ENCODE peak calls at places on chromosomes 2 and 18, in four cellular contexts. One of them, this sample, is unnamed.

GRCh38 chr2:215773728-215774127 is 239.6 kb downstream of the MREG start:
- DNase-seq in GM12878: no peak
- DNase-seq in HepG2: peak; percentile 41
- DNase-seq in K562: peak; percentile 47
- DNase-seq in this sample: peak; percentile 57

GRCh38 chr2:190318931-190319556 is 582 bp downstream of the HIBCH start:
- DNase-seq in K562: peak; percentile 16
- DNase-seq in HepG2: no peak
- DNase-seq in GM12878: no peak
- DNase-seq in this sample: no peak

GRCh38 chr2:1088192-1088860 is 137.7 kb downstream of the SNTG2 start:
- DNase-seq in GM12878: no peak
- DNase-seq in K562: no peak
- DNase-seq in HepG2: no peak
- DNase-seq in this sample: no peak

GRCh38 chr18:51537487-51537886 is 340.0 kb upstream of the MEX3C start:
- DNase-seq in GM12878: peak; percentile 2
- DNase-seq in K562: peak; percentile 1
- DNase-seq in HepG2: no peak
- DNase-seq in this sample: no peak

GRCh38 chr2:100964706-100965269 is 37.3 kb upstream of the RPL31 start:
- DNase-seq in GM12878: no peak
- DNase-seq in K562: no peak
- DNase-seq in HepG2: no peak
- DNase-seq in this sample: no peak

GRCh38 chr2:8320305-8320704 is 361.6 kb upstream of the ID2 start:
- DNase-seq in K562: no peak
- DNase-seq in HepG2: no peak
- DNase-seq in GM12878: no peak
- DNase-seq in this sample: no peak

GRCh38 chr2:234682492-234683228 is 185.8 kb upstream of the ARL4C start:
- DNase-seq in GM12878: no peak
- DNase-seq in K562: no peak
- DNase-seq in HepG2: peak; percentile 41
- DNase-seq in this sample: no peak

GRCh38 chr2:195505701-195506100 is 151.3 kb upstream of the SLC39A10 start:
- DNase-seq in HepG2: no peak
- DNase-seq in K562: no peak
- DNase-seq in GM12878: peak; percentile 83
- DNase-seq in this sample: no peak

GRCh38 chr2:58866040-58866439 is 624.9 kb upstream of the FANCL start:
- DNase-seq in GM12878: peak; percentile 21
- DNase-seq in HepG2: no peak
- DNase-seq in K562: no peak
- DNase-seq in this sample: no peak

GRCh38 chr2:102764083-102764482 is 2.3 kb downstream of the TMEM182 start:
- DNase-seq in GM12878: no peak
- DNase-seq in K562: no peak
- DNase-seq in HepG2: no peak
- DNase-seq in this sample: no peak

GRCh38 chr18:34729264-34729663 is 19.2 kb downstream of the DTNA start:
- DNase-seq in GM12878: no peak
- DNase-seq in K562: peak; percentile 3
- DNase-seq in HepG2: peak; percentile 23
- DNase-seq in this sample: peak; percentile 25

GRCh38 chr18:58095251-58095650 is 51.2 kb downstream of the NEDD4L start:
- DNase-seq in GM12878: no peak
- DNase-seq in K562: no peak
- DNase-seq in HepG2: no peak
- DNase-seq in this sample: no peak

GRCh38 chr2:238064376-238064775 is 3.6 kb downstream of the SCLY start:
- DNase-seq in K562: no peak
- DNase-seq in GM12878: no peak
- DNase-seq in HepG2: no peak
- DNase-seq in this sample: no peak

GRCh38 chr2:234425923-234426603 is 70.8 kb downstream of the ARL4C start:
- DNase-seq in GM12878: peak; percentile 37
- DNase-seq in HepG2: no peak
- DNase-seq in K562: no peak
- DNase-seq in this sample: no peak

GRCh38 chr2:209425082-209426071 is 1.5 kb downstream of the MAP2 start:
- DNase-seq in HepG2: peak; percentile 32
- DNase-seq in GM12878: no peak
- DNase-seq in K562: no peak
- DNase-seq in this sample: peak; percentile 20

GRCh38 chr2:11056614-11057013 is 98.7 kb upstream of the SLC66A3 start:
- DNase-seq in K562: no peak
- DNase-seq in HepG2: no peak
- DNase-seq in GM12878: no peak
- DNase-seq in this sample: no peak

GRCh38 chr2:129885735-129886134 is 93.7 kb upstream of the RAB6C start:
- DNase-seq in GM12878: no peak
- DNase-seq in HepG2: no peak
- DNase-seq in K562: peak; percentile 26
- DNase-seq in this sample: no peak

GRCh38 chr2:151063271-151063670 is 198.4 kb downstream of the RBM43 start:
- DNase-seq in K562: no peak
- DNase-seq in HepG2: no peak
- DNase-seq in GM12878: no peak
- DNase-seq in this sample: no peak

GRCh38 chr2:115083216-115083615 is 640.8 kb downstream of the DPP10 start:
- DNase-seq in K562: no peak
- DNase-seq in HepG2: no peak
- DNase-seq in GM12878: no peak
- DNase-seq in this sample: no peak

GRCh38 chr2:191020742-191021381 is 6.9 kb upstream of the STAT1 start:
- DNase-seq in HepG2: peak; percentile 71
- DNase-seq in GM12878: no peak
- DNase-seq in K562: peak; percentile 37
- DNase-seq in this sample: peak; percentile 17

GRCh38 chr2:205763708-205764501 is 81.6 kb downstream of the NRP2 start:
- DNase-seq in GM12878: no peak
- DNase-seq in HepG2: no peak
- DNase-seq in K562: peak; percentile 53
- DNase-seq in this sample: peak; percentile 35

GRCh38 chr2:43890855-43891254 is 52.1 kb downstream of the ABCG8 start:
- DNase-seq in K562: no peak
- DNase-seq in GM12878: no peak
- DNase-seq in HepG2: no peak
- DNase-seq in this sample: no peak

GRCh38 chr18:48777026-48777736 is 173.6 kb downstream of the SMAD7 start:
- DNase-seq in HepG2: peak; percentile 44
- DNase-seq in GM12878: no peak
- DNase-seq in K562: peak; percentile 64
- DNase-seq in this sample: peak; percentile 72

GRCh38 chr2:202115385-202116060 is 42.5 kb downstream of the KIAA2012 start:
- DNase-seq in HepG2: no peak
- DNase-seq in K562: no peak
- DNase-seq in GM12878: no peak
- DNase-seq in this sample: no peak

GRCh38 chr2:103873719-103874359 is 980.1 kb upstream of the POU3F3 start:
- DNase-seq in GM12878: no peak
- DNase-seq in K562: no peak
- DNase-seq in HepG2: no peak
- DNase-seq in this sample: no peak

GRCh38 chr18:77530732-77531131 is 281.1 kb downstream of the GALR1 start:
- DNase-seq in HepG2: no peak
- DNase-seq in GM12878: no peak
- DNase-seq in K562: no peak
- DNase-seq in this sample: no peak

GRCh38 chr2:182621810-182622209 is 94.2 kb upstream of the DNAJC10 start:
- DNase-seq in HepG2: no peak
- DNase-seq in K562: no peak
- DNase-seq in GM12878: no peak
- DNase-seq in this sample: no peak

GRCh38 chr2:12057436-12058166 is 311.2 kb downstream of the LPIN1 start:
- DNase-seq in GM12878: peak; percentile 89
- DNase-seq in HepG2: no peak
- DNase-seq in K562: peak; percentile 20
- DNase-seq in this sample: no peak

GRCh38 chr2:47312504-47312875 is 90.5 kb upstream of the MSH2 start:
- DNase-seq in HepG2: no peak
- DNase-seq in K562: no peak
- DNase-seq in GM12878: no peak
- DNase-seq in this sample: no peak

DNA sequence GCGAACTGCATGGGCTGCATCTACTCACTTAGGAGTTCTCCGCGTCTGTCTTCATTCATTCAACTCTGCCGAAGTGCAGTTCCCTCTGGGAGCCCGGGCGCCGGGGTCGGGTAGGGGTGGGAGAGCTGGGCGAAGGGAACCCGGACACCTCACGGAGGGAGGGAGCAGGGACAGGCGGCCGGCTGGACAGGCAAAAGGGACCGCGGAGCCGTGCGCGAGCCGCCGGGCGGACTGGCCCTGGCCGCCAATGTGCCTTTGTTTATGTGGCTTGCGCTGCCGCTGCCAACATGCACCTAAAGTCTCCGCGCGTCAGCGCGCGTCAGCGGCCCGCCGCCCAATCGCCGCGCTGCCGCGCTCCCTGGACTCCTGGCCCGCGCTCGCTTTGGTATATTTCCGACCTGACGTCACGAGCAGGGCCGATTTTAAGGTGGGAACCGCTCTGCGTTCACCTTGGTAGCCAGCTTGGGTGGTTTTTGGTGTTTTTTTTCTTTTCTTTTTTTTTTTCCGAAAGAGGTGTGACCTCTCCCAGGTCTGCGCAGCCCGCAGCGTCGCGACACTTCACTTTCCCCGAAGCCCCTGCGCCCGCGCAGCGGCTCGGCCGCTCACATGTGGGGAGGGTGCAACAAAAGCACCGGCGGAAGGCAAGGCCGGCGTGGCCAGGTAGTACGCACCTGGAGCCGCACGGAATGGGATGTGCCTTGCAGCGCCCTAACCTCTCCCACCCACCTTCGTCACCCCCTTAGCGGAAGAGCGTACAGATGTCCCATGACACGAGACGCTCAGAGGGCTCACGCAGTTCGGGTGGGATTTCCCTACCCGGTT is at the start of gene NR4A2:
- DNase-seq in GM12878: no peak
- DNase-seq in K562: peak; percentile 95
- DNase-seq in HepG2: peak; percentile 16
- DNase-seq in this sample: peak; percentile 93
- TF ChIP-seq POLR2AphosphoS2 in GM12878: peak; percentile 57
- TF ChIP-seq POLR2AphosphoS2 in K562: no peak
- TF ChIP-seq POLR2AphosphoS2 in HepG2: no peak
- TF ChIP-seq POLR2AphosphoS2 in this sample: no peak

DNA sequence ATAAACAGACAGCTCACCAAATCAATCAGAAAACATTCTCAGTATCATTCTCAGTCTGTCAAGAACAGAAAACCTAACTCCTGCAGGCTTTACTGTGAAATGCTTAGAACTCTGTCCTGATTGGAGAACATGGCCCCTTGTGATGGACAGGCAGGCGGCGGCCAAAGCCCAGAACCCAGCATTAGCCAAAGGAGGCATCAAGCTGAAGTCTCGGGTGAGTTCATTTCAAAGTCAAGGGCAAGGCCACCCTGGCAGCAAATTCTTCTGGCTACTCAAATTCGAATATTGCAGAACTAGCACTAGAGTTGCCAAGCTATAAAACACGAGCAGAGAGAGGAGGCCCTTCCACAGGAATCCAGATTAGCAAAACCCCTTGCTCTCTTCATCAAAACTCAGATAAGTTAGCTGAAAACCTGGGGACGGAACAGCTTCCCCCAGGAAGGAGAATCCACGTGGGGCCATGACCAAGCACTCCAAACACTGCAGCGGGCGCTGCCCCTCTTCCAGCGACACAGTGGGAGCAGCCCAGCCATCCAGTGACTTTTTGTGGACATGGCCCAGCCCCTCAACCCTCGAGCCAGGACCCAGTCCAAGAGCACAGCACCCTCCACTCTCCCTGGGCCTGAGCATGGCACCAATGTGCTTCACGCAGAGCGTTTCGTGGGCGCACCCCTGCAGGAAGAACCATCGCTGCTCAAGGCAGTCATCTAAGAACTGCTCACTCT is 98.6 kb downstream of the HDAC4 start:
- DNase-seq in GM12878: no peak
- DNase-seq in K562: no peak
- DNase-seq in HepG2: no peak
- DNase-seq in this sample: no peak
- TF ChIP-seq POLR2AphosphoS2 in GM12878: no peak
- TF ChIP-seq POLR2AphosphoS2 in K562: no peak
- TF ChIP-seq POLR2AphosphoS2 in HepG2: no peak
- TF ChIP-seq POLR2AphosphoS2 in this sample: no peak

DNA sequence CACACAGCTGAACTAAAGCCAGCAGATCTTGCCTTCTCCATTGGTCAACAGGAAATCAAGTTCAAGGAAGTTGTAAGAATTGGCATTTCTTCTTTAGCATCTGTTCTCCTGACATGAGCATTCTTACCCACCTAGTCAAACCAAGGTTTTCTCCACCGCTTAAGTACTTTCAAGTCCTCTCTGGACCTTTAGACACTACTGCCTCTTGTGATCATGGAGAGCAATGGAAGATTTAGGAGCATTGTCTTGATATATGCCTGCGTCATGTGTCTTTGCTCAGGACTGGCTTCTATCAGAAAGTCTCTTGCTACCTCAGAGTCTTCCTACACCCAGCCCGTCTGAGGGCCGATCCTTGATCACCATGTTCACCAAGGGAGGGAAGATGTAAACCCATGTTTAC is 262.2 kb downstream of the PHLPP1 start:
- DNase-seq in K562: no peak
- DNase-seq in HepG2: no peak
- DNase-seq in GM12878: no peak
- DNase-seq in this sample: no peak
- TF ChIP-seq POLR2AphosphoS2 in K562: no peak
- TF ChIP-seq POLR2AphosphoS2 in HepG2: no peak
- TF ChIP-seq POLR2AphosphoS2 in GM12878: no peak
- TF ChIP-seq POLR2AphosphoS2 in this sample: no peak

DNA sequence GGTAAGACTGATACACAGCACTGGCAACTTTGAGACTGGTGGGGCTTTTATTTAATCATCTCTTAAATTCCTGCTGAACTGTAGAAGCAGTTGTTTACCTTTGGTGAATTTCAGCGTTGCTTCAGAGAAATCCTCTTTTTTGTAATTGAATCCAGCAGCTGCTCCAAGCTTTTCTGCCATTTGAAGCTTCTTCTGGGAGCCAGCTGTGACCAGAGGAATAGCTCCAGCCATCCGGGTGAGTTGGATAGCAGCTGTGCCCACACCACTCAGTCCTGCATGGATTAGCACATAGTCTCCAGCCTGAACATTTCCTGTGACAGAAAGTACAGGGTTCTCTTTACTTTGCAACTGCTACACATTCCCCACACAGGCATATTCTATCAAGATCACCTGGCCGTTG is 3.9 kb downstream of the TP53I3 start:
- DNase-seq in HepG2: no peak
- DNase-seq in K562: no peak
- DNase-seq in GM12878: no peak
- DNase-seq in this sample: no peak
- TF ChIP-seq POLR2AphosphoS2 in HepG2: no peak
- TF ChIP-seq POLR2AphosphoS2 in K562: no peak
- TF ChIP-seq POLR2AphosphoS2 in GM12878: no peak
- TF ChIP-seq POLR2AphosphoS2 in this sample: no peak

GRCh38 chr18:59697236-59697932 is at the start of gene CCBE1:
- DNase-seq in HepG2: no peak
- DNase-seq in GM12878: no peak
- DNase-seq in K562: peak; percentile 34
- DNase-seq in this sample: peak; percentile 67
- TF ChIP-seq POLR2AphosphoS2 in HepG2: no peak
- TF ChIP-seq POLR2AphosphoS2 in GM12878: no peak
- TF ChIP-seq POLR2AphosphoS2 in K562: no peak
- TF ChIP-seq POLR2AphosphoS2 in this sample: no peak